ENCODE peak calls at places on chromosomes 6 and 20, in seven cellular contexts. Y, B, H, N, F, O and G are unnamed samples.

GRCh38 chr6:44569931-44570385 is 182.5 kb downstream of the CDC5L start:
- DNase-seq in Y (no peak), B (peak), H (no peak), N (no peak), F (no peak), O (peak), G (no peak)

GRCh38 chr6:52591832-52592231 is 15.0 kb upstream of the TRAM2 start:
- DNase-seq in Y (no peak), B (no peak), H (no peak), N (no peak), F (no peak), O (no peak), G (no peak)

GRCh38 chr20:18421608-18422007 is 45.2 kb downstream of the DZANK1 start:
- DNase-seq in Y (no peak), B (no peak), H (no peak), N (no peak), F (no peak), O (no peak), G (no peak)

GRCh38 chr6:152089992-152090391 is 282.5 kb downstream of the ESR1 start:
- DNase-seq in Y (no peak), B (no peak), H (no peak), N (peak), F (no peak), O (peak), G (no peak)

GRCh38 chr6:25698631-25699030 is 46.6 kb downstream of the SCGN start:
- DNase-seq in Y (no peak), B (no peak), H (no peak), N (no peak), F (no peak), O (no peak), G (no peak)

GRCh38 chr6:117605169-117605826 is 3.0 kb upstream of the GOPC start:
- DNase-seq in Y (no peak), B (peak), H (peak), N (peak), F (peak), O (peak), G (peak)

GRCh38 chr20:51131806-51132205 is 108.9 kb upstream of the KCNG1 start:
- DNase-seq in Y (no peak), B (no peak), H (no peak), N (no peak), F (no peak), O (no peak), G (no peak)

GRCh38 chr6:90403489-90404381 is 107.1 kb upstream of the BACH2 start:
- DNase-seq in Y (no peak), B (no peak), H (no peak), N (no peak), F (no peak), O (peak), G (no peak)

GRCh38 chr20:35592339-35592960 is 23.2 kb upstream of the SPAG4 start:
- DNase-seq in Y (no peak), B (no peak), H (no peak), N (no peak), F (no peak), O (no peak), G (no peak)

GRCh38 chr6:164102701-164103100 is 688.2 kb downstream of the QKI start:
- DNase-seq in Y (no peak), B (no peak), H (no peak), N (no peak), F (no peak), O (no peak), G (no peak)

GRCh38 chr6:52900536-52900935 is 9.0 kb downstream of the GSTA3 start:
- DNase-seq in Y (no peak), B (no peak), H (no peak), N (no peak), F (no peak), O (no peak), G (no peak)

GRCh38 chr6:27368202-27368601 is 20.4 kb upstream of the ZNF391 start:
- DNase-seq in Y (no peak), B (no peak), H (no peak), N (no peak), F (no peak), O (no peak), G (no peak)

GRCh38 chr6:72649032-72649984 is 27.4 kb downstream of the KCNQ5 start:
- DNase-seq in Y (no peak), B (no peak), H (no peak), N (peak), F (peak), O (no peak), G (no peak)

GRCh38 chr20:61748376-61748775 is 317.3 kb downstream of the TAF4 start:
- DNase-seq in Y (no peak), B (no peak), H (no peak), N (no peak), F (no peak), O (no peak), G (no peak)

GRCh38 chr6:79756496-79756895 is 125.4 kb downstream of the SH3BGRL2 start:
- DNase-seq in Y (no peak), B (no peak), H (no peak), N (no peak), F (no peak), O (no peak), G (no peak)

GRCh38 chr6:43748765-43749164 is 21.2 kb upstream of the VEGFA start:
- DNase-seq in Y (no peak), B (no peak), H (no peak), N (no peak), F (no peak), O (no peak), G (no peak)

GRCh38 chr6:22717906-22718305 is 148.5 kb downstream of the HDGFL1 start:
- DNase-seq in Y (no peak), B (no peak), H (no peak), N (no peak), F (no peak), O (no peak), G (peak)

GRCh38 chr20:23231561-23232218 is 118.9 kb upstream of the NXT1 start:
- DNase-seq in Y (no peak), B (no peak), H (no peak), N (peak), F (no peak), O (no peak), G (no peak)

GRCh38 chr6:40950986-40951730 is 87.9 kb downstream of the UNC5CL start:
- DNase-seq in Y (no peak), B (no peak), H (no peak), N (peak), F (no peak), O (no peak), G (no peak)

GRCh38 chr6:139230421-139230840 is 61.4 kb downstream of the TXLNB start:
- DNase-seq in Y (no peak), B (peak), H (no peak), N (no peak), F (no peak), O (no peak), G (no peak)

GRCh38 chr20:53099851-53100250 is 127.7 kb downstream of the TSHZ2 start:
- DNase-seq in Y (no peak), B (no peak), H (no peak), N (no peak), F (no peak), O (no peak), G (no peak)

GRCh38 chr6:11738681-11739375 is 39.8 kb downstream of the ADTRP start:
- DNase-seq in Y (no peak), B (no peak), H (no peak), N (no peak), F (no peak), O (no peak), G (no peak)

GRCh38 chr6:157030756-157031155 is 253.6 kb downstream of the ARID1B start:
- DNase-seq in Y (no peak), B (no peak), H (no peak), N (no peak), F (no peak), O (no peak), G (no peak)

GRCh38 chr6:156890627-156891300 is 113.6 kb downstream of the ARID1B start:
- DNase-seq in Y (no peak), B (no peak), H (no peak), N (no peak), F (no peak), O (no peak), G (no peak)

GRCh38 chr6:84772428-84773132 is 8.2 kb upstream of the TBX18 start:
- DNase-seq in Y (peak), B (no peak), H (no peak), N (no peak), F (no peak), O (no peak), G (no peak)

GRCh38 chr6:157059781-157060180 is 263.5 kb downstream of the TMEM242 start:
- DNase-seq in Y (no peak), B (no peak), H (no peak), N (no peak), F (no peak), O (no peak), G (no peak)

GRCh38 chr20:46929902-46930301 is 35.3 kb downstream of the EYA2 start:
- DNase-seq in Y (no peak), B (no peak), H (no peak), N (no peak), F (no peak), O (no peak), G (no peak)

GRCh38 chr6:163782436-163783003 is 368.0 kb downstream of the QKI start:
- DNase-seq in Y (peak), B (peak), H (no peak), N (no peak), F (no peak), O (peak), G (no peak)

GRCh38 chr20:48866936-48867335 is 39.1 kb upstream of the PREX1 start:
- DNase-seq in Y (no peak), B (peak), H (no peak), N (no peak), F (no peak), O (no peak), G (no peak)

GRCh38 chr20:51917886-51918545 is 115.7 kb upstream of the SALL4 start:
- DNase-seq in Y (no peak), B (no peak), H (no peak), N (no peak), F (no peak), O (no peak), G (no peak)

GRCh38 chr6:43927525-43928210 is 157.7 kb downstream of the VEGFA start:
- DNase-seq in Y (no peak), B (no peak), H (no peak), N (no peak), F (no peak), O (no peak), G (no peak)

GRCh38 chr6:75205776-75206334 is at the start of gene COL12A1:
- DNase-seq in Y (peak), B (no peak), H (peak), N (peak), F (peak), O (peak), G (peak)

GRCh38 chr6:154030646-154031045 is 8.4 kb upstream of the OPRM1 start:
- DNase-seq in Y (no peak), B (no peak), H (no peak), N (no peak), F (no peak), O (no peak), G (no peak)

GRCh38 chr6:21754891-21755290 is 161.3 kb downstream of the SOX4 start:
- DNase-seq in Y (no peak), B (no peak), H (peak), N (peak), F (no peak), O (no peak), G (no peak)

GRCh38 chr20:41027872-41028358 is 707 bp upstream of the TOP1 start:
- DNase-seq in Y (no peak), B (no peak), H (no peak), N (no peak), F (no peak), O (no peak), G (no peak)